ENCODE peak calls at places on chromosomes 12 and 14, in four cellular contexts. K is BJ, V is fibroblast of lung, M is hippocampal formation. J is an unnamed sample.

GRCh38 chr12:32889073-32889760 is 7.4 kb downstream of the PKP2 start:
- DNase-seq in M (no peak), K (no peak), V (no peak), J (no peak)

GRCh38 chr12:5689773-5690172 is 255.3 kb downstream of the ANO2 start:
- DNase-seq in K (no peak), M (no peak), V (no peak), J (no peak)

GRCh38 chr14:24605435-24606190 is 3.9 kb downstream of the GZMH start:
- DNase-seq in M (no peak), V (no peak), K (no peak), J (peak)

GRCh38 chr12:93229494-93230310 is 148.0 kb upstream of the NUDT4 start:
- DNase-seq in K (peak), V (peak), M (no peak), J (no peak)

GRCh38 chr14:80567905-80568512 is 356.7 kb upstream of the DIO2 start:
- DNase-seq in V (no peak), M (no peak), K (peak), J (no peak)

GRCh38 chr14:38203929-38204716 is 3.6 kb upstream of the SSTR1 start:
- DNase-seq in V (no peak), K (no peak), M (no peak), J (no peak)

GRCh38 chr12:27123642-27124041 is 41.3 kb upstream of the C12orf71 start:
- DNase-seq in K (no peak), V (peak), M (no peak), J (no peak)

GRCh38 chr14:102131741-102132140 is 8.0 kb upstream of the WDR20 start:
- DNase-seq in M (no peak), K (no peak), V (no peak), J (no peak)

GRCh38 chr14:65299837-65300236 is 112.7 kb upstream of the FUT8 start:
- DNase-seq in K (no peak), V (no peak), M (no peak), J (no peak)

GRCh38 chr12:123046431-123046830 is 66.0 kb downstream of the ARL6IP4 start:
- DNase-seq in M (no peak), K (no peak), V (no peak), J (no peak)

GRCh38 chr12:62400135-62400534 is 66.5 kb upstream of the MON2 start:
- DNase-seq in M (no peak), K (no peak), V (no peak), J (no peak)

GRCh38 chr12:113418213-113418879 is 3.8 kb upstream of the SDSL start:
- DNase-seq in M (no peak), V (peak), K (no peak), J (no peak)

GRCh38 chr14:103105580-103106168 is 11.1 kb downstream of the EXOC3L4 start:
- DNase-seq in V (no peak), M (no peak), K (no peak), J (no peak)

GRCh38 chr14:89921346-89921745 is 33.2 kb downstream of the EFCAB11 start:
- DNase-seq in M (no peak), K (no peak), V (no peak), J (no peak)

GRCh38 chr12:15882055-15882971 is at the start of gene STRAP:
- DNase-seq in M (peak), K (peak), V (peak), J (peak)

GRCh38 chr12:84946753-84947152 is 34.2 kb upstream of the SLC6A15 start:
- DNase-seq in K (no peak), V (no peak), M (no peak), J (no peak)

GRCh38 chr12:30613119-30613830 is 82.4 kb downstream of the IPO8 start:
- DNase-seq in V (peak), M (no peak), K (no peak), J (no peak)

GRCh38 chr12:95200128-95200973 is 16.9 kb downstream of the FGD6 start:
- DNase-seq in M (no peak), K (no peak), V (no peak), J (no peak)

GRCh38 chr12:52082026-52082667 is 2.6 kb downstream of the SMIM41 start:
- DNase-seq in V (peak), M (no peak), K (no peak), J (no peak)

GRCh38 chr12:19801941-19802340 is 362.6 kb downstream of the AEBP2 start:
- DNase-seq in K (no peak), V (no peak), M (no peak), J (no peak)

GRCh38 chr12:21925296-21925913 is 15.8 kb downstream of the ABCC9 start:
- DNase-seq in M (no peak), V (no peak), K (no peak), J (no peak)

GRCh38 chr12:110176745-110177144 is 52.6 kb downstream of the IFT81 start:
- DNase-seq in V (peak), M (no peak), K (no peak), J (no peak)

GRCh38 chr12:122133192-122133950 is 40.6 kb downstream of the IL31 start:
- DNase-seq in V (no peak), M (no peak), K (no peak), J (no peak)

GRCh38 chr14:84785997-84786396 is 743.9 kb upstream of the FLRT2 start:
- DNase-seq in M (no peak), K (no peak), V (peak), J (no peak)

GRCh38 chr12:19151298-19151697 is 21.8 kb downstream of the PLEKHA5 start:
- DNase-seq in K (no peak), M (no peak), V (no peak), J (no peak)

GRCh38 chr14:24574206-24574774 is 1.8 kb downstream of the CTSG start:
- DNase-seq in V (no peak), M (no peak), K (no peak), J (no peak)

GRCh38 chr14:54658836-54659235 is 91.9 kb downstream of the SAMD4A start:
- DNase-seq in V (no peak), M (no peak), K (no peak), J (no peak)

GRCh38 chr12:80754259-80754658 is 37.5 kb downstream of the MYF5 start:
- DNase-seq in M (no peak), V (no peak), K (no peak), J (no peak)

GRCh38 chr12:125296701-125297100 is 231.5 kb downstream of the AACS start:
- DNase-seq in K (no peak), V (no peak), M (no peak), J (no peak)

GRCh38 chr14:25178255-25178654 is 128.3 kb upstream of the STXBP6 start:
- DNase-seq in K (no peak), V (no peak), M (no peak), J (no peak)

GRCh38 chr12:104569348-104570173 is 112.8 kb downstream of the CHST11 start:
- DNase-seq in M (no peak), K (no peak), V (no peak), J (no peak)

GRCh38 chr12:122835693-122836026 is 403 bp downstream of the HIP1R start:
- DNase-seq in M (no peak), K (no peak), V (no peak), J (no peak)

GRCh38 chr12:66024966-66025365 is 105.6 kb downstream of the LLPH start:
- DNase-seq in V (no peak), M (no peak), K (no peak), J (no peak)

GRCh38 chr12:120249875-120250795 is 15.4 kb downstream of the PXN start:
- DNase-seq in K (no peak), M (no peak), V (no peak), J (no peak)

J was measured in activated CD8-positive, alpha-beta memory T cell treated with anti-CD3 and anti-CD28 coated beads for 48 hours.